ENCODE peak calls at places on chromosome 2, in eight cellular contexts. Y, D, K, Q, I, F, T and N are unnamed samples.

GRCh38 chr2:207216454-207216853 is 50.7 kb upstream of the KLF7 start:
- DNase-seq in F (no peak), I (no peak), Q (no peak), T (no peak), K (no peak), D (no peak), Y (no peak), N (no peak)

GRCh38 chr2:38428940-38429339 is 51.9 kb upstream of the ATL2 start:
- DNase-seq in Q (no peak), T (no peak), D (no peak), Y (peak), F (no peak), I (no peak), K (no peak), N (no peak)

GRCh38 chr2:232571026-232571474 is 20.6 kb downstream of the EIF4E2 start:
- DNase-seq in D (no peak), F (peak), I (no peak), T (no peak), K (no peak), Q (no peak), Y (peak), N (no peak)

GRCh38 chr2:156125018-156125417 is 207.5 kb downstream of the NR4A2 start:
- DNase-seq in F (no peak), K (no peak), T (no peak), I (no peak), D (no peak), Q (no peak), Y (no peak), N (no peak)

GRCh38 chr2:61380120-61380881 is 90.6 kb downstream of the USP34 start:
- DNase-seq in Y (no peak), I (no peak), D (no peak), Q (no peak), F (peak), T (no peak), K (no peak), N (no peak)

GRCh38 chr2:166417669-166418068 is 41.9 kb upstream of the SCN9A start:
- DNase-seq in Y (peak), K (no peak), T (no peak), D (no peak), F (peak), Q (peak), I (peak), N (peak)

GRCh38 chr2:197378494-197378972 is 56.3 kb downstream of the SF3B1 start:
- DNase-seq in D (no peak), T (no peak), I (peak), Y (peak), F (peak), K (no peak), Q (peak), N (peak)

GRCh38 chr2:219245899-219246230 is 586 bp downstream of the STK16 start:
- DNase-seq in K (no peak), Y (no peak), D (no peak), I (no peak), T (no peak), Q (no peak), F (no peak), N (peak)

GRCh38 chr2:28391564-28392296 is 928 bp upstream of the FOSL2 start:
- DNase-seq in Q (peak), Y (peak), I (peak), F (peak), K (peak), T (no peak), D (peak), N (peak)

GRCh38 chr2:156434461-156435291 is 1.5 kb upstream of the GPD2 start:
- DNase-seq in Q (peak), I (peak), F (peak), D (no peak), Y (peak), K (no peak), T (no peak), N (peak)

GRCh38 chr2:223760838-223761502 is 76.4 kb downstream of the AP1S3 start:
- DNase-seq in D (peak), Q (peak), F (peak), Y (peak), K (no peak), I (peak), T (peak), N (peak)

GRCh38 chr2:29405266-29405665 is 290.1 kb downstream of the CLIP4 start:
- DNase-seq in F (no peak), I (no peak), K (no peak), Q (no peak), T (no peak), D (no peak), Y (no peak), N (no peak)

GRCh38 chr2:10188729-10189305 is 66.3 kb downstream of the RRM2 start:
- DNase-seq in D (no peak), K (no peak), Y (no peak), Q (no peak), T (no peak), F (no peak), I (no peak), N (no peak)

GRCh38 chr2:38274286-38275276 is 102.5 kb downstream of the ATL2 start:
- DNase-seq in T (peak), I (peak), Y (peak), F (peak), Q (peak), K (no peak), D (no peak), N (peak)

GRCh38 chr2:188695953-188696352 is 278.2 kb upstream of the COL3A1 start:
- DNase-seq in Q (no peak), I (no peak), Y (peak), D (no peak), K (no peak), T (no peak), F (peak), N (peak)

GRCh38 chr2:109720379-109721116 is 73.6 kb upstream of the RGPD5 start:
- DNase-seq in Y (no peak), F (no peak), K (peak), D (no peak), Q (no peak), I (no peak), T (no peak), N (no peak)

GRCh38 chr2:147844691-147845607 is at the start of gene ACVR2A:
- DNase-seq in T (no peak), K (peak), Q (peak), Y (peak), I (peak), D (no peak), F (peak), N (peak)

GRCh38 chr2:30826481-30826880 is 19.2 kb upstream of the CAPN13 start:
- DNase-seq in K (no peak), Y (no peak), T (no peak), I (no peak), D (no peak), F (no peak), Q (no peak), N (no peak)

GRCh38 chr2:181178823-181179412 is 198.5 kb downstream of the UBE2E3 start:
- DNase-seq in I (peak), Q (peak), K (no peak), T (no peak), F (no peak), Y (peak), D (no peak), N (no peak)

GRCh38 chr2:43110442-43110871 is 115.9 kb downstream of the ZFP36L2 start:
- DNase-seq in Q (no peak), D (no peak), T (no peak), K (peak), F (peak), Y (peak), I (no peak), N (no peak)

GRCh38 chr2:47079515-47080412 is 75.3 kb downstream of the STPG4 start:
- DNase-seq in K (no peak), T (no peak), D (no peak), Y (no peak), Q (no peak), F (no peak), I (no peak), N (no peak)

GRCh38 chr2:109457811-109458210 is 156.0 kb downstream of the SEPTIN10 start:
- DNase-seq in Y (peak), F (no peak), Q (no peak), T (no peak), D (no peak), K (peak), I (peak), N (no peak)

GRCh38 chr2:73759287-73759764 is 20.6 kb downstream of the DUSP11 start:
- DNase-seq in D (no peak), F (peak), I (no peak), T (no peak), K (no peak), Y (peak), Q (no peak), N (no peak)

GRCh38 chr2:221372156-221372870 is 199.8 kb downstream of the EPHA4 start:
- DNase-seq in K (no peak), I (no peak), T (no peak), F (no peak), D (no peak), Q (no peak), Y (no peak), N (no peak)

GRCh38 chr2:223165423-223166214 is 113.6 kb downstream of the KCNE4 start:
- DNase-seq in D (no peak), K (no peak), I (no peak), F (no peak), T (no peak), Q (no peak), Y (no peak), N (no peak)

GRCh38 chr2:30272286-30272685 is 41.0 kb downstream of the LBH start:
- DNase-seq in I (no peak), Q (no peak), Y (no peak), F (no peak), T (no peak), D (no peak), K (no peak), N (no peak)

GRCh38 chr2:217248312-217248935 is 388.6 kb upstream of the TNP1 start:
- DNase-seq in I (peak), D (no peak), F (peak), K (no peak), T (no peak), Q (no peak), Y (peak), N (no peak)

GRCh38 chr2:23249348-23249747 is 135.6 kb upstream of the KLHL29 start:
- DNase-seq in T (no peak), I (no peak), D (no peak), Y (no peak), F (no peak), Q (no peak), K (no peak), N (no peak)

GRCh38 chr2:212538156-212539144 is at the start of gene ERBB4:
- DNase-seq in Q (no peak), D (no peak), I (no peak), T (no peak), F (no peak), K (no peak), Y (no peak), N (peak)

GRCh38 chr2:158600155-158600802 is 143.5 kb downstream of the PKP4 start:
- DNase-seq in T (peak), K (no peak), Y (peak), I (no peak), D (no peak), Q (no peak), F (peak), N (peak)

GRCh38 chr2:184596819-184597411 is 1.4 kb upstream of the ZNF804A start:
- DNase-seq in F (peak), K (no peak), I (no peak), Y (peak), Q (peak), D (no peak), T (no peak), N (peak)
- TF ChIP-seq CTCF in F (no peak), K (no peak), I (no peak), Y (no peak), Q (peak), D (no peak), T (peak), N (no peak)

GRCh38 chr2:8455236-8456148 is 226.4 kb upstream of the ID2 start:
- DNase-seq in Q (no peak), D (no peak), K (no peak), Y (no peak), I (no peak), F (no peak), T (no peak), N (no peak)

GRCh38 chr2:8457620-8458255 is 224.1 kb upstream of the ID2 start:
- DNase-seq in Q (no peak), K (peak), Y (no peak), I (no peak), D (no peak), T (no peak), F (no peak), N (no peak)

GRCh38 chr2:8458461-8459459 is 223.1 kb upstream of the ID2 start:
- DNase-seq in D (no peak), T (no peak), F (no peak), Q (no peak), Y (no peak), I (no peak), K (no peak), N (no peak)

GRCh38 chr2:8456149-8457091 is 225.4 kb upstream of the ID2 start:
- DNase-seq in I (peak), K (no peak), T (no peak), D (no peak), F (no peak), Y (no peak), Q (no peak), N (no peak)

DNA sequence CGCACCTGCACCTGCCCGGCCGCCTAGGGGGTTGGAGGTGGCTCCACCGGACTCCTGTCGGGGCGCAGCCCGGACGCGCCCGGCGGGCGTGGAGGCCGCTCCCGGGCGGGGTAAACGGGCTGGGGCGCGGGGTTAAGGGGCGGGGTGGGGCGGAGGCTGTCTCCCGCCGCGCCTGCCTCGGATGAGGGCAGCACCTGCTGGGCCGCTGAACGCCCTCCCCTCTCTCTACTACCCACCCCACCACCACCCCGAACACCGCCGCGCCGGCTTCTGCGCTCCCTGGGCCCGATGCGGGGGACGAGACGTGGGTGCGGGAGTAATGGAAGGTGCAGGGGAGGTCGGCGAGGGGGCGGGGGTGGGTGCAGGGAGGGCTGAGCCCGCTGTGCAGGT is 224.8 kb upstream of the ID2 start:
- DNase-seq in Q (no peak), T (no peak), K (peak), F (no peak), D (no peak), Y (no peak), I (no peak), N (no peak)
- H3K4me3 ChIP-seq in Q (no peak), T (peak), K (peak), F (no peak), D (peak), Y (no peak), I (no peak), N (no peak)

GRCh38 chr2:71070294-71071025 is 2.0 kb downstream of the NAGK start:
- DNase-seq in T (no peak), D (no peak), Q (peak), I (peak), K (peak), F (peak), Y (peak), N (peak)
- TF ChIP-seq CTCF in T (no peak), D (peak), Q (peak), I (no peak), K (peak), F (peak), Y (peak), N (peak)

GRCh38 chr2:196278491-196278911 is 107.1 kb upstream of the STK17B start:
- DNase-seq in Q (no peak), I (no peak), K (no peak), Y (peak), D (no peak), T (no peak), F (peak), N (peak)

GRCh38 chr2:196274387-196274809 is 103.0 kb upstream of the STK17B start:
- DNase-seq in Y (peak), F (peak), K (peak), Q (peak), T (no peak), I (peak), D (no peak), N (peak)

GRCh38 chr2:196276421-196276820 is 105.0 kb upstream of the STK17B start:
- DNase-seq in T (no peak), I (no peak), D (no peak), F (no peak), K (peak), Q (peak), Y (no peak), N (no peak)

GRCh38 chr2:196277002-196277401 is 105.6 kb upstream of the STK17B start:
- DNase-seq in D (no peak), Q (peak), F (peak), I (peak), Y (peak), K (no peak), T (no peak), N (peak)

GRCh38 chr2:196275646-196276352 is 104.4 kb upstream of the STK17B start:
- DNase-seq in Y (peak), Q (peak), I (no peak), F (peak), K (peak), D (no peak), T (no peak), N (no peak)
- H3K4me3 ChIP-seq in Y (no peak), Q (peak), I (no peak), F (no peak), K (no peak), D (no peak), T (no peak), N (no peak)

GRCh38 chr2:215447056-215447455 is 11.2 kb upstream of the FN1 start:
- DNase-seq in K (no peak), Q (no peak), T (no peak), I (no peak), F (peak), D (no peak), Y (peak), N (no peak)

GRCh38 chr2:215439404-215439803 is 3.5 kb upstream of the FN1 start:
- DNase-seq in K (no peak), D (no peak), F (no peak), I (no peak), T (no peak), Q (no peak), Y (peak), N (no peak)

GRCh38 chr2:215441560-215442391 is 5.9 kb upstream of the FN1 start:
- DNase-seq in Q (no peak), Y (no peak), D (no peak), T (peak), I (no peak), F (no peak), K (no peak), N (peak)

GRCh38 chr2:215439980-215440512 is 4.2 kb upstream of the FN1 start:
- DNase-seq in D (no peak), Q (no peak), Y (no peak), T (no peak), I (no peak), F (no peak), K (no peak), N (peak)

DNA sequence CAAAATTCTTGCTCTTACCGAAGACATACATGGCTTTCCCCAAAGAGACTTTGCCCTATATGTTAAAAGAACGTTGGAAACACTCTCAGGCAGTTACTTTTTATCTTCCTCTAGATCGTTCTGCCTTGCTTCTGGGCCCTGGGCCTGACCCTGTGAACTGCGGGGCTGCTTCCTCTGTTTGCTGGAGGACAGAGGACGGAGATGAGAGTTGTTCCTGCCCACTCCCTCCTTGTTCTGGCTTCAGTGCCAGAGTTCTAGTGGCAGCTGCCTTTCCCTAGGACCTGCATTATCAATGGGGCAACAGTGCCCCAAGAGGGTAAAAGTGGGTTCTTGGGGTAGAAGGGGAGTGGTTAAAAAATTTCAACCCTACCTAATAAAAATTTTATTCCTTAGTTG is 6.5 kb upstream of the FN1 start:
- DNase-seq in I (peak), D (no peak), Y (no peak), F (no peak), K (no peak), Q (no peak), T (no peak), N (no peak)
- TF ChIP-seq CTCF in I (peak), D (no peak), Y (no peak), F (no peak), K (no peak), Q (peak), T (no peak), N (no peak)

GRCh38 chr2:239204876-239205468 is 195.8 kb downstream of the HDAC4 start:
- DNase-seq in Y (no peak), Q (no peak), F (no peak), K (no peak), T (no peak), D (no peak), I (no peak), N (no peak)
- H3K4me3 ChIP-seq in Y (no peak), Q (no peak), F (no peak), K (no peak), T (no peak), D (no peak), I (no peak), N (no peak)

GRCh38 chr2:238691596-238692491 is 156.0 kb upstream of the TWIST2 start:
- DNase-seq in F (no peak), T (no peak), K (no peak), I (no peak), Y (no peak), Q (no peak), D (no peak), N (no peak)

GRCh38 chr2:238690673-238690965 is 157.3 kb upstream of the TWIST2 start:
- DNase-seq in T (no peak), F (no peak), Y (no peak), K (no peak), D (no peak), I (no peak), Q (no peak), N (no peak)

GRCh38 chr2:238689331-238689730 is 158.6 kb upstream of the TWIST2 start:
- DNase-seq in T (no peak), F (no peak), Q (no peak), Y (no peak), I (no peak), K (no peak), D (no peak), N (no peak)

GRCh38 chr2:238688197-238689153 is 159.4 kb upstream of the TWIST2 start:
- DNase-seq in F (no peak), D (no peak), Q (no peak), T (no peak), K (no peak), Y (no peak), I (no peak), N (no peak)

DNA sequence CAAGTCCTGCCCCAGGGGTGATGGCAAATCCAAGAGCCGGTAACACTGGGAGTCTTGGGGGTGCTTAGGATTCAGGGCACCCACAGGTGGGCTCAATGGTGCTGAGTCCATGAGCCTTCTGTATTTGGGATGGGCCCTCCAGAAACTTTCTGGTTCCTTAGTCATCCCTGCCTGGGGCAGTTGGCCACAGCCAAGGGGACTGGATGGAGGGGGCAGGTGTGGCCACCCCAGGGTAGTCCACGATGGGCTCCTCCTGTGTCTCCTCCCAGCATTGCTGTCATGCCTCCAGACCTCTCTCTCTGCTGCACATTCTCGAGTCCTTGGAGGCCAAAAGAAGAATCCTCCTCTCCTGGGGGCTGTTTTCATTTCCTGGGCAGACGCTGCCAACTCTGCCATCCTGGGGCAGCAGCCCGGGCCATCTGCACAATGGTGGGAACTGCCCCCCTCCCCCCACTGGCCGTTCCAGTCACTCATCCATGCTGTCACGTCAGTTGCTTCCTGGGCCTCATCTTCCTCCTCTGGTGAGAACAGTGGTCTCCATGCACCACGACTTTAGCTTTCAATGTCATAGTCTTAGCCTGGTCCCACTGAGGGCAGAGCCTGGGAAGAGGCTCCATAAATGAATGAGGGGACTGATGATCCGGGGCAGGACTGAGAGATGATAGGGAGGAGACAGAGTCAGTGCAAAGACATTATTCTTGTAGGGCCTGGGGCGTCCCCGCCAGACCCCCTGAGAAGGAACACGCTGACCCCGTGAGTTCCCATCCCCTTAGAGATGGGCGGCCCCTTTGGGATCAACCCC is 157.8 kb upstream of the TWIST2 start:
- DNase-seq in F (no peak), Q (no peak), I (no peak), K (no peak), Y (no peak), D (no peak), T (no peak), N (no peak)
- TF ChIP-seq CTCF in F (no peak), Q (no peak), I (no peak), K (no peak), Y (no peak), D (no peak), T (no peak), N (no peak)